ENCODE peak calls at places on chromosomes 16 and 17, in eight cellular contexts. F is OCI-LY7, M is glutamatergic neuron, A is RWPE1, Q is fibroblast of villous mesenchyme, Y is thoracic aorta, D is adrenal gland, W is pancreas. C is an unnamed sample.

GRCh38 chr17:64470676-64471075 is 21.8 kb downstream of the MILR1 start:
- DNase-seq in F (no peak), M (no peak), A (no peak), Q (no peak), Y (no peak), D (no peak), W (no peak), C (no peak)

GRCh38 chr16:24001706-24002105 is 165.9 kb downstream of the PRKCB start:
- DNase-seq in F (no peak), M (no peak), A (no peak), Q (no peak), Y (no peak), D (no peak), W (no peak), C (no peak)

GRCh38 chr16:12083625-12084024 is 107.1 kb downstream of the SNX29 start:
- DNase-seq in F (no peak), M (no peak), A (no peak), Q (no peak), Y (no peak), D (no peak), W (peak; percentile 10), C (no peak)

GRCh38 chr16:14449790-14450463 is 180.1 kb downstream of the PARN start:
- DNase-seq in F (no peak), M (no peak), A (no peak), Q (no peak), Y (no peak), D (no peak), W (no peak), C (no peak)

GRCh38 chr16:60727856-60728255 is 1308.4 kb downstream of the CDH8 start:
- DNase-seq in F (no peak), M (no peak), A (no peak), Q (no peak), Y (no peak), D (no peak), W (no peak), C (no peak)

GRCh38 chr17:79707931-79708891 is 22.5 kb upstream of the ENPP7 start:
- DNase-seq in F (peak; percentile 71), M (peak; percentile 82), A (peak; percentile 49), Q (peak; percentile 36), Y (no peak), D (peak; percentile 54), W (peak; percentile 79), C (no peak)

GRCh38 chr16:85445779-85446222 is 167.3 kb upstream of the GSE1 start:
- DNase-seq in F (no peak), M (no peak), A (no peak), Q (no peak), Y (no peak), D (no peak), W (no peak), C (no peak)

GRCh38 chr16:90046122-90046970 is 27.1 kb upstream of the DBNDD1 start:
- DNase-seq in F (no peak), M (peak; percentile 88), A (no peak), Q (no peak), Y (no peak), D (peak; percentile 32), W (no peak), C (no peak)

GRCh38 chr17:44424828-44425463 is 35.5 kb upstream of the ITGA2B start:
- DNase-seq in F (no peak), M (no peak), A (no peak), Q (no peak), Y (no peak), D (no peak), W (no peak), C (no peak)

GRCh38 chr16:89072216-89073130 is 21.2 kb upstream of the ACSF3 start:
- DNase-seq in F (no peak), M (peak; percentile 53), A (no peak), Q (peak; percentile 63), Y (no peak), D (no peak), W (no peak), C (no peak)

GRCh38 chr17:34582901-34583245 is 3.5 kb downstream of the TMEM132E start:
- DNase-seq in F (no peak), M (no peak), A (no peak), Q (no peak), Y (no peak), D (no peak), W (no peak), C (no peak)

GRCh38 chr17:47266782-47267181 is 13.2 kb downstream of the ITGB3 start:
- DNase-seq in F (no peak), M (no peak), A (no peak), Q (peak; percentile 55), Y (no peak), D (no peak), W (no peak), C (no peak)

GRCh38 chr16:1019934-1020305 is 38.4 kb downstream of the SOX8 start:
- DNase-seq in F (no peak), M (no peak), A (no peak), Q (no peak), Y (no peak), D (no peak), W (no peak), C (no peak)

GRCh38 chr16:20538687-20539086 is 37.5 kb downstream of the ACSM2B start:
- DNase-seq in F (no peak), M (no peak), A (no peak), Q (no peak), Y (no peak), D (no peak), W (no peak), C (no peak)

GRCh38 chr17:68053237-68054030 is 17.9 kb downstream of the KPNA2 start:
- DNase-seq in F (no peak), M (no peak), A (no peak), Q (peak; percentile 93), Y (no peak), D (no peak), W (peak; percentile 21), C (no peak)

GRCh38 chr17:28402224-28402630 is 3.8 kb downstream of the SLC46A1 start:
- DNase-seq in F (no peak), M (no peak), A (no peak), Q (no peak), Y (no peak), D (no peak), W (no peak), C (peak; percentile 43)
- TF ChIP-seq CTCF in F (no peak), M (no peak), A (no peak), Q (no peak), Y (no peak), D (no peak), W (no peak), C (no peak)

GRCh38 chr16:87930456-87930855 is 5.9 kb downstream of the CA5A start:
- DNase-seq in F (peak; percentile 41), M (peak; percentile 49), A (no peak), Q (peak; percentile 30), Y (no peak), D (no peak), W (no peak), C (no peak)
- TF ChIP-seq CTCF in F (peak; percentile 66), M (no peak), A (no peak), Q (peak; percentile 41), Y (no peak), D (no peak), W (no peak), C (peak; percentile 67)

GRCh38 chr17:7927596-7927995 is 2.1 kb downstream of the KCNAB3 start:
- DNase-seq in F (no peak), M (no peak), A (peak; percentile 14), Q (no peak), Y (no peak), D (no peak), W (no peak), C (no peak)
- TF ChIP-seq CTCF in F (no peak), M (no peak), A (no peak), Q (no peak), Y (no peak), D (no peak), W (no peak), C (no peak)

GRCh38 chr17:60165223-60165622 is 15.4 kb downstream of the CA4 start:
- DNase-seq in F (no peak), M (no peak), A (no peak), Q (no peak), Y (no peak), D (no peak), W (no peak), C (no peak)
- TF ChIP-seq CTCF in F (no peak), M (no peak), A (no peak), Q (no peak), Y (no peak), D (no peak), W (no peak), C (no peak)

GRCh38 chr17:48374650-48375230 is 55.3 kb downstream of the SKAP1 start:
- DNase-seq in F (peak; percentile 66), M (peak; percentile 29), A (peak; percentile 16), Q (peak; percentile 4), Y (no peak), D (peak; percentile 36), W (no peak), C (no peak)
- TF ChIP-seq CTCF in F (peak; percentile 89), M (peak; percentile 14), A (peak; percentile 16), Q (peak; percentile 55), Y (peak; percentile 13), D (peak; percentile 34), W (peak; percentile 38), C (peak; percentile 40)

C was measured in chondrocyte.